ENCODE peak calls at places on chromosomes 1 and 21, in six cellular contexts. V is keratinocyte, O is hepatocyte, M is HCT116, Q is neural progenitor cell, G is H9. K is an unnamed sample. For H3K79me2, the result is how much of the 10 kb centered on the place peaks cover.

GRCh38 chr21:44647222-44647552 is 973 bp downstream of the KRTAP10-11 start:
- DNase-seq in V (no peak), M (no peak), Q (peak), G (no peak), O (no peak), K (no peak)

GRCh38 chr21:42188663-42189062 is 30.3 kb upstream of the ABCG1 start:
- DNase-seq in G (no peak), Q (no peak), M (no peak), V (no peak), O (no peak), K (peak)

GRCh38 chr1:248858096-248858890 is 592 bp downstream of the ZNF692 start:
- DNase-seq in Q (peak), O (peak), V (no peak), G (peak), M (peak), K (peak)

GRCh38 chr1:248804771-248805681 is 20.7 kb downstream of the SH3BP5L start:
- DNase-seq in V (no peak), G (no peak), M (no peak), O (no peak), Q (no peak), K (no peak)

GRCh38 chr21:25188639-25189038 is 418.6 kb downstream of the MRPL39 start:
- DNase-seq in G (no peak), M (no peak), V (no peak), O (no peak), Q (no peak), K (no peak)

GRCh38 chr21:25791321-25791720 is 56.5 kb downstream of the GABPA start:
- DNase-seq in Q (no peak), V (no peak), G (no peak), M (peak), O (no peak), K (no peak)

GRCh38 chr1:87979079-87979478 is 650.4 kb downstream of the LMO4 start:
- DNase-seq in M (no peak), G (no peak), V (no peak), Q (no peak), O (no peak), K (no peak)

GRCh38 chr1:183043254-183043653 is 20.0 kb downstream of the LAMC1 start:
- DNase-seq in V (no peak), Q (no peak), G (no peak), O (no peak), M (no peak), K (no peak)

GRCh38 chr1:91335607-91336006 is 69.0 kb downstream of the HFM1 start:
- DNase-seq in Q (no peak), G (no peak), O (no peak), M (no peak), V (no peak), K (no peak)

GRCh38 chr1:213989071-213989739 is 1.4 kb downstream of the PROX1 start:
- DNase-seq in Q (peak), M (no peak), V (no peak), O (peak), G (peak), K (no peak)

GRCh38 chr1:202023033-202023433 is 12.6 kb downstream of the ELF3 start:
- DNase-seq in Q (no peak), G (no peak), M (peak), V (peak), O (peak), K (no peak)

GRCh38 chr1:221294244-221294643 is 415.0 kb downstream of the HLX start:
- DNase-seq in O (peak), G (no peak), V (no peak), Q (no peak), M (no peak), K (no peak)

GRCh38 chr1:210251680-210252490 is 19.3 kb downstream of the SERTAD4 start:
- DNase-seq in Q (peak), G (peak), V (no peak), O (no peak), M (no peak), K (no peak)

GRCh38 chr1:36731226-36732037 is 248.7 kb upstream of the CSF3R start:
- DNase-seq in G (no peak), M (no peak), Q (no peak), V (no peak), O (no peak), K (no peak)

GRCh38 chr1:230456478-230456877 is 30.3 kb upstream of the PGBD5 start:
- DNase-seq in V (no peak), O (no peak), Q (no peak), M (no peak), G (no peak), K (no peak)

GRCh38 chr1:221541296-221541695 is 200.6 kb downstream of the DUSP10 start:
- DNase-seq in O (no peak), V (no peak), Q (no peak), G (no peak), M (no peak), K (no peak)

GRCh38 chr1:211326528-211327340 is at the start of gene TRAF5:
- DNase-seq in G (peak), Q (peak), M (no peak), V (no peak), O (peak), K (peak)

GRCh38 chr1:11198851-11199628 is 9.9 kb downstream of the ANGPTL7 start:
- DNase-seq in Q (no peak), M (no peak), G (no peak), O (no peak), V (no peak), K (no peak)

GRCh38 chr1:84027368-84027767 is 28.4 kb upstream of the TTLL7 start:
- DNase-seq in V (no peak), O (no peak), G (no peak), Q (peak), M (no peak), K (no peak)

GRCh38 chr21:45289134-45289533 is 1.4 kb upstream of the POFUT2 start:
- DNase-seq in M (no peak), G (no peak), V (no peak), O (no peak), Q (no peak), K (no peak)

GRCh38 chr1:27120849-27121248 is 34.1 kb downstream of the SLC9A1 start:
- DNase-seq in O (no peak), G (no peak), V (no peak), M (no peak), Q (no peak), K (no peak)

GRCh38 chr1:235047331-235047871 is 81.2 kb downstream of the TOMM20 start:
- DNase-seq in Q (no peak), V (no peak), O (no peak), G (no peak), M (no peak), K (no peak)

GRCh38 chr1:20348326-20348910 is 57.7 kb downstream of the VWA5B1 start:
- DNase-seq in M (no peak), Q (no peak), O (no peak), V (no peak), G (no peak), K (no peak)

GRCh38 chr1:228957535-228957934 is 222.3 kb downstream of the RHOU start:
- DNase-seq in M (no peak), O (no peak), V (no peak), Q (no peak), G (peak), K (no peak)

GRCh38 chr1:243542726-243543415 is 287.0 kb downstream of the SDCCAG8 start:
- DNase-seq in V (no peak), G (no peak), Q (no peak), O (no peak), M (peak), K (no peak)

GRCh38 chr1:98288494-98288893 is 367.7 kb upstream of the DPYD start:
- DNase-seq in O (no peak), M (no peak), G (no peak), Q (no peak), V (no peak), K (no peak)

GRCh38 chr1:180586671-180587155 is 27.9 kb downstream of the OVAAL start:
- DNase-seq in O (peak), Q (no peak), G (no peak), M (no peak), V (peak), K (peak)

GRCh38 chr21:37224861-37225260 is 42.3 kb downstream of the VPS26C start:
- DNase-seq in G (no peak), O (no peak), Q (no peak), V (no peak), M (no peak), K (peak)

GRCh38 chr1:90763930-90764329 is 46.8 kb upstream of the BARHL2 start:
- DNase-seq in V (no peak), G (no peak), Q (no peak), O (no peak), M (no peak), K (peak)

GRCh38 chr1:27858949-27859576 is 13.3 kb upstream of the THEMIS2 start:
- DNase-seq in V (no peak), M (no peak), O (no peak), Q (no peak), G (peak), K (no peak)

GRCh38 chr21:44900559-44901251 is 20.0 kb downstream of the ITGB2 start:
- DNase-seq in M (no peak), V (no peak), Q (no peak), G (no peak), O (no peak), K (no peak)

GRCh38 chr1:230972855-230973271 is 5.8 kb downstream of the TTC13 start:
- DNase-seq in O (no peak), M (no peak), V (no peak), Q (no peak), G (no peak), K (peak)

GRCh38 chr1:61570191-61570590 is 154.8 kb downstream of the TM2D1 start:
- DNase-seq in V (no peak), M (no peak), Q (no peak), G (no peak), O (no peak), K (no peak)

GRCh38 chr1:26782521-26783212 is 5.1 kb upstream of the PIGV start:
- DNase-seq in M (no peak), Q (no peak), O (no peak), V (no peak), G (no peak), K (no peak)

GRCh38 chr1:85581802-85582686 is 1.5 kb downstream of the CCN1 start:
- DNase-seq in Q (peak), O (peak), V (no peak), G (peak), M (no peak), K (no peak)

GRCh38 chr1:9890224-9890731 is 19.8 kb downstream of the CTNNBIP1 start:
- DNase-seq in Q (peak), G (no peak), M (peak), O (peak), V (peak), K (no peak)

DNA sequence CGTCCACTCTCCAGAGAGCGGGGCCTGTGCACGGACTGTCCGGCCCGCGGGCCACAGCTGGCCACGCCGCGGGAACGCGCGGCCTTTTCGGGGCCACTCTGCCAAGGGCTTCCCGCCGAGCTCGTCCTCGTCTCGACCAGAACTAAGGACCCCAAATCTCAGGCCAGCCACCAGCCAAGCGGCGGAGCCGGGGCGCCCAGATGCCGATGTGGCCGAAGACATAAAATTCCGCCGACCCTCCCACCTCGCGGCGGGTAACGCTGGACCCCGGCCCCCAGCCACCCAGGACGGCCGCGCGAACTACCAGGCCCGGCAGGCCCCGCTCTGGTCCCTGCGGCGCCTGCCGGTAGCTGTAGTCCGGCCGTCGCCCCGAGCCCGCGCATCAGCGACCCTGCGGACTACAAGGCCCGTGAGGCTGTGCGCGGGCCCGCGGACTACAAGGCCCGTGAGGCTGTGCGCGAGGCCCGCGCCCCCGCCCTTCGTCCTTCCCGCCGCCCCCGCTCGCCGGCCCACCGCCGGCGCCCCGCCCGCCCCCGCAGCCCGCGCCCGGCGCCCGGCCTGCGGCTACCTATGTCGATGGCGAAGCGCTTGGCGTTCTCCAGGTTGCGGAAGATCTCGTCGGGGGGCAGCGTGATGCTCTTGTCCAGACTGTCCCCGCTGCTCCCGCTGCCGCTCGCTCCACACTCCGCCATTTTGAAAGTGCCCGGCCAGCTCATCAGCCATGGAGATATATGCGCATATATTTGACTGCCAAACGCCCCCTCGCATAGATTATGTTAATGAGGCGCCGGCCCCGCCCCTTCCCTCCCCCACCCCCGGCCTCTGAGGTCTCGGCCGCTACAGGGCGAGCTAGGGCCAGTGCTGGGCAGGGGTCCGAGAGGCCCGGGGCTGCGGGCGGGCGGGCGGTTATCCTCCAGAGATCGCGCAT is at the start of gene PANK4:
- DNase-seq in M (peak), Q (peak), V (no peak), G (peak), O (peak), K (peak)
- TF ChIP-seq CTCF in M (no peak), Q (no peak), V (no peak), G (no peak), O (no peak), K (no peak)

DNA sequence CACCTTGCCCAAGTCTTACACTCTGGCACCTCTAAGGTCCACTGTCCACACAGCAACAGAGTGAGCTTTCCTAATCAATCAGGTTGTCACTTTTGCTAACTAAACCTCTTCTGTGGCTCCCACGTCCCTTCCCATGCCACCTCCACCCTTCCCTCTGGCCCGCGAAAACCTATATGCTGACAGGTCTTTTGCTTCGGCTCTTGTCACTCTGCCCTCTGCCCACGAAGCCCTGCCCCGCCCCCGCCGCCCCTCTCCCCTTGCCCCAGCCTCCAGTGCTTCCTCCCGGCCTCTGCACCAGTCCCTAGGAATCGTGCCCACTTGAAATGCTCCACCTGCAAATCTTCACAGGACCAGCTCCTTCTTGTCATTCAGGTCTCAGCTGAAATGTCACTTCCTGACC is 8.1 kb downstream of the TP53BP2 start:
- DNase-seq in Q (no peak), G (no peak), O (no peak), V (no peak), M (no peak), K (no peak)
- H3K79me2 ChIP-seq in Q (half or more), G (under half), O (half or more), V (half or more), M (half or more), K (half or more)

GRCh38 chr1:30893776-30894507 is 14.6 kb downstream of the SDC3 start:
- DNase-seq in G (no peak), Q (peak), V (no peak), O (no peak), M (no peak), K (no peak)
- TF ChIP-seq CTCF in G (no peak), Q (no peak), V (no peak), O (no peak), M (no peak), K (no peak)

GRCh38 chr1:118982816-118983557 is 5.2 kb downstream of the TBX15 start:
- DNase-seq in Q (no peak), M (no peak), V (no peak), G (no peak), O (no peak), K (no peak)

GRCh38 chr1:118985611-118986290 is 2.4 kb downstream of the TBX15 start:
- DNase-seq in Q (no peak), O (no peak), M (no peak), V (no peak), G (no peak), K (no peak)

GRCh38 chr1:118984990-118985608 is 3.0 kb downstream of the TBX15 start:
- DNase-seq in O (no peak), M (no peak), Q (peak), G (peak), V (no peak), K (no peak)

GRCh38 chr1:118983558-118984021 is 4.6 kb downstream of the TBX15 start:
- DNase-seq in V (no peak), O (no peak), G (peak), M (no peak), Q (no peak), K (no peak)

DNA sequence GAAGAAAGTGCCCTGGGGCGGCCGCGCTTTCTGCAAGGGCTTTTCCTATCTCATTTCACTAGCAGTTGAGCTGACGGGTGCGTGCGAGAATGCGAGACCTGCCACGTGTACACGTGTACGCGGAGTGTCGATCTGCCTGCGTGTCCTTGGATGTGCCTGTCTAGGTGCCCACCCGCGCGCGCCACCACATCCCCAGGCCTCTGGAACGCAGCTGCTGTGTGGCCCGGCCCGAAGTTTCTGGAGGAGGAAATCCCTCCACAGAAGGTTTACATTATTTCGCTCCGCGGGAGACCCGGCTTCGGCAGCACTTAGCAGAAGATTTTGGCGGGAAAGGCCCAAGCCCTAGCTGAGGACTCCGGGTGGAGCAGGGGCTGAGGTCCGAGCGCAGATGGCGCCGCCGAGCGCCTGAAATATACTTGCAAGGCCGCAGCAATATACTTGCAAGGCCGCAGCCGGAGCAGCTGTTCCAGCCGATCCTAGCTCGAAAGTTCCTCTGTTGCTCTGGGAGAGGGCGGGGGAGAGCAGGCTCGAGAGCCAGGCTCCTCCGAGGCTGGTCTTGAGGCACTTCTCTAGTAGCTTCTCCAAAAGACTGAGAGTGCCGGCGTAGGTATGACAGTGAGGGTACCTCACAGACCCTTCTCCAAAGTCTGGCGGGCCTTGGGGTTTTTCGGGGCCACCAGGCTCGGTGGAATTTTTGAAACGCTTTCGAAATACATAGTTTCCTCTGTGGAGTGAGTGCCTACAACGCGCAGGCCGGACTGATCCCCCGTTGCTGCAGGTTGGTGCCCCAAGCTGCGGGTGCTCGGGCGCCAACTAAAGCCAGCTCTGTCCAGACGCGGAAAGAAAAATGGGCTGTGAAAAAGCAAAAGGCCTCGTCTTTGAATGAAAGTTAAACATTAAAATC is 3.8 kb downstream of the TBX15 start:
- DNase-seq in Q (peak), V (no peak), G (peak), O (no peak), M (no peak), K (no peak)
- H3K79me2 ChIP-seq in Q (under half), V (under half), G (under half), O (under half), M (under half), K (under half)

GRCh38 chr1:101769520-101769919 is 227.2 kb downstream of the OLFM3 start:
- DNase-seq in G (no peak), O (peak), M (no peak), V (no peak), Q (peak), K (peak)
- TF ChIP-seq CTCF in G (peak), O (peak), M (peak), V (no peak), Q (peak), K (peak)

GRCh38 chr1:153670257-153670858 is 435 bp downstream of the ILF2 start:
- DNase-seq in O (no peak), M (no peak), V (no peak), Q (peak), G (no peak), K (no peak)
- H3K79me2 ChIP-seq in O (under half), M (half or more), V (under half), Q (under half), G (under half), K (under half)

GRCh38 chr1:156500578-156500846 is at the start of gene MEF2D:
- DNase-seq in O (no peak), Q (no peak), G (no peak), V (peak), M (no peak), K (no peak)

GRCh38 chr1:156502396-156502748 is 1.8 kb upstream of the MEF2D start:
- DNase-seq in G (no peak), O (no peak), V (no peak), M (no peak), Q (no peak), K (no peak)

GRCh38 chr1:156499194-156499702 is 1.3 kb downstream of the MEF2D start:
- DNase-seq in Q (peak), G (no peak), V (no peak), O (peak), M (no peak), K (no peak)

GRCh38 chr1:156499703-156500577 is 635 bp downstream of the MEF2D start:
- DNase-seq in V (no peak), Q (peak), G (no peak), M (no peak), O (peak), K (peak)

DNA sequence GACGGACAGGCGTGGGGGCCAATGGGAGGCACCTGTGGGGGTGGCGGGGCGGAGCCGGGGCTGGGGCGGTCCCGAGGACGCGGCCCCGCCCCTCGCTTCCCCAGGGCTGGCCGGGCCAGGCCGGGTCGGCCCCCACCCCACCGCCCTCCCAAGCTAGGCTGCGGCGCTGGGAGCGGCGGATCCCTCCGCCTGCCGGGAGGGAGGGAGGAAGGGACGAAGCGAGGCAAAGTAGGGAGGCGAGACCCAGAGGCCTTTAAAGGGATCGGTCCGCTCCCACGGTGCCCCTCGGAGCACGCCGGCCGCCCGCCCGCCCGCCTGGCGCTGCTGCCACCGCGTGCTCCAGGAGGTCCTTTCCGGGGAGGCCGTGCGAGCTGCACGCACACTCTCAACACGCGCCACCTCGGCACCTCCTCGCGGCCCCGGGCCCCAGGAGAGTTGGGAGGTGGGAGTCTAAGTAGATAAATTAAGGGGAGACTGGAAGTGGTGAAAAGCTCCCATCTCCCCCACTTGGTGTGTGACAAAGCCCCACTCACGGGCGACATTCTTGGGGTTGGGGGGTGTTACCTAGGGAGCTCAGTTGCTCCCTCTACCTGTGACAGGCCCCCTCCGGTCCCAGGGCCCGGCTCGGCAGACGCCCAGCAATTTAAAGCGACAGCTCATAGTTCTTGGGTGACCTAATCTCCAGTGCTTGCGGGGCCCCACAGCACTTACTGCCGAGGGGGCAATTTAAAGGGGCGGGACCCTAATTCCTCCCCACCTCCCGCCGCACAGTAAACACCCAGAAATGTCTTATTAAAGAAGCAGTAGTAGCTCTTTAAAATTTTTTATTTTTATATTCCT is 492 bp upstream of the MEF2D start:
- DNase-seq in O (peak), M (peak), G (peak), V (peak), Q (peak), K (peak)
- TF ChIP-seq CTCF in O (peak), M (peak), G (peak), V (peak), Q (peak), K (peak)

K was measured in DND-41.